ENCODE peak calls at places on chromosomes 12 and 14, in eight cellular contexts. H, B, E, S, G, T, X and I are unnamed samples.

GRCh38 chr12:6548556-6549378 is 7.1 kb downstream of the IFFO1 start:
- DNase-seq in H (peak), B (no peak), E (peak), S (no peak), G (no peak), T (no peak), X (peak), I (no peak)

GRCh38 chr12:75705749-75706719 is 194.6 kb upstream of the KRR1 start:
- DNase-seq in H (peak), B (no peak), E (peak), S (peak), G (peak), T (peak), X (peak), I (no peak)

GRCh38 chr12:62519043-62519442 is 52.4 kb downstream of the MON2 start:
- DNase-seq in H (no peak), B (no peak), E (no peak), S (no peak), G (no peak), T (no peak), X (no peak), I (no peak)

GRCh38 chr12:96015672-96016071 is 19.5 kb upstream of the HAL start:
- DNase-seq in H (peak), B (peak), E (peak), S (no peak), G (peak), T (peak), X (peak), I (no peak)

GRCh38 chr12:14843425-14843887 is at the start of gene ART4:
- DNase-seq in H (no peak), B (no peak), E (no peak), S (no peak), G (peak), T (peak), X (no peak), I (no peak)

GRCh38 chr14:49986344-49987014 is 93.6 kb downstream of the ARF6 start:
- DNase-seq in H (no peak), B (no peak), E (peak), S (no peak), G (no peak), T (no peak), X (peak), I (no peak)

GRCh38 chr14:77140937-77141591 is 527 bp downstream of the ZDHHC22 start:
- DNase-seq in H (no peak), B (no peak), E (peak), S (no peak), G (peak), T (no peak), X (no peak), I (no peak)

GRCh38 chr14:57938533-57938932 is 72.6 kb upstream of the SLC35F4 start:
- DNase-seq in H (no peak), B (no peak), E (no peak), S (no peak), G (no peak), T (no peak), X (no peak), I (no peak)

GRCh38 chr14:24275524-24276139 is 4.2 kb upstream of the RABGGTA start:
- DNase-seq in H (no peak), B (no peak), E (no peak), S (no peak), G (no peak), T (no peak), X (no peak), I (no peak)

GRCh38 chr14:102442241-102443211 is 67.0 kb downstream of the ANKRD9 start:
- DNase-seq in H (peak), B (no peak), E (peak), S (no peak), G (no peak), T (no peak), X (no peak), I (no peak)

GRCh38 chr12:90543841-90544240 is 411.1 kb downstream of the CCER1 start:
- DNase-seq in H (peak), B (no peak), E (peak), S (no peak), G (no peak), T (no peak), X (no peak), I (no peak)

GRCh38 chr12:57896437-57897201 is 44.7 kb upstream of the ATP23 start:
- DNase-seq in H (peak), B (peak), E (peak), S (no peak), G (peak), T (peak), X (peak), I (no peak)

GRCh38 chr14:106210650-106211049 is 684.3 kb downstream of the TMEM121 start:
- DNase-seq in H (no peak), B (no peak), E (no peak), S (no peak), G (no peak), T (no peak), X (no peak), I (no peak)

GRCh38 chr12:39123580-39123979 is 218.2 kb upstream of the CPNE8 start:
- DNase-seq in H (peak), B (no peak), E (no peak), S (no peak), G (no peak), T (no peak), X (no peak), I (no peak)

GRCh38 chr12:51328587-51328986 is 4.6 kb upstream of the BIN2 start:
- DNase-seq in H (no peak), B (no peak), E (no peak), S (no peak), G (no peak), T (no peak), X (no peak), I (no peak)

GRCh38 chr12:34625116-34625515 is 602.8 kb downstream of the ALG10 start:
- DNase-seq in H (peak), B (no peak), E (no peak), S (no peak), G (no peak), T (no peak), X (peak), I (no peak)

GRCh38 chr14:49306152-49306751 is 279.9 kb downstream of the RPS29 start:
- DNase-seq in H (peak), B (no peak), E (peak), S (no peak), G (no peak), T (no peak), X (peak), I (peak)

GRCh38 chr12:76586764-76587395 is 27.3 kb upstream of the OSBPL8 start:
- DNase-seq in H (peak), B (no peak), E (peak), S (no peak), G (peak), T (peak), X (peak), I (peak)

GRCh38 chr12:116540617-116541152 is 18.5 kb upstream of the MAP1LC3B2 start:
- DNase-seq in H (no peak), B (no peak), E (no peak), S (no peak), G (no peak), T (no peak), X (peak), I (no peak)

GRCh38 chr14:86087377-86087776 is 557.4 kb downstream of the FLRT2 start:
- DNase-seq in H (no peak), B (no peak), E (no peak), S (no peak), G (no peak), T (no peak), X (no peak), I (no peak)

GRCh38 chr12:112087055-112087850 is 21.3 kb downstream of the NAA25 start:
- DNase-seq in H (no peak), B (no peak), E (peak), S (no peak), G (no peak), T (no peak), X (no peak), I (no peak)

GRCh38 chr12:122880668-122881067 is 15.3 kb downstream of the VPS37B start:
- DNase-seq in H (no peak), B (no peak), E (peak), S (no peak), G (peak), T (no peak), X (peak), I (no peak)

GRCh38 chr12:15540469-15540872 is 218.2 kb downstream of the PTPRO start:
- DNase-seq in H (peak), B (no peak), E (peak), S (no peak), G (no peak), T (no peak), X (peak), I (no peak)

GRCh38 chr12:103600967-103601728 is 14.1 kb downstream of the STAB2 start:
- DNase-seq in H (no peak), B (peak), E (no peak), S (no peak), G (no peak), T (no peak), X (no peak), I (no peak)

GRCh38 chr14:22471545-22472121 is 117.4 kb downstream of the DAD1 start:
- DNase-seq in H (peak), B (peak), E (peak), S (no peak), G (peak), T (no peak), X (no peak), I (no peak)

GRCh38 chr14:34665785-34666425 is 36.0 kb upstream of the SNX6 start:
- DNase-seq in H (peak), B (no peak), E (peak), S (peak), G (no peak), T (peak), X (peak), I (no peak)

GRCh38 chr12:43980627-43981191 is 144.8 kb downstream of the TMEM117 start:
- DNase-seq in H (no peak), B (no peak), E (no peak), S (no peak), G (no peak), T (no peak), X (no peak), I (no peak)

GRCh38 chr14:45819107-45819506 is 566.1 kb upstream of the MIS18BP1 start:
- DNase-seq in H (no peak), B (no peak), E (no peak), S (no peak), G (no peak), T (no peak), X (no peak), I (no peak)

GRCh38 chr14:23533652-23534435 is 17.7 kb downstream of the ZFHX2 start:
- DNase-seq in H (no peak), B (no peak), E (no peak), S (no peak), G (no peak), T (no peak), X (no peak), I (no peak)

GRCh38 chr14:75426332-75427125 is 1.3 kb upstream of the JDP2 start:
- DNase-seq in H (no peak), B (no peak), E (no peak), S (no peak), G (no peak), T (no peak), X (no peak), I (peak)

GRCh38 chr14:71003156-71003555 is 95.9 kb downstream of the PCNX1 start:
- DNase-seq in H (no peak), B (no peak), E (no peak), S (no peak), G (no peak), T (no peak), X (no peak), I (no peak)

GRCh38 chr12:121003650-121004049 is 12.6 kb downstream of the C12orf43 start:
- DNase-seq in H (no peak), B (peak), E (no peak), S (no peak), G (no peak), T (no peak), X (no peak), I (no peak)

GRCh38 chr12:16037533-16037932 is 126.4 kb downstream of the DERA start:
- DNase-seq in H (no peak), B (no peak), E (no peak), S (no peak), G (no peak), T (no peak), X (no peak), I (no peak)

GRCh38 chr12:104024348-104024747 is 25.6 kb downstream of the GLT8D2 start:
- DNase-seq in H (no peak), B (no peak), E (no peak), S (no peak), G (no peak), T (no peak), X (no peak), I (no peak)

GRCh38 chr12:15996948-15997347 is 85.8 kb downstream of the DERA start:
- DNase-seq in H (no peak), B (no peak), E (no peak), S (no peak), G (no peak), T (no peak), X (no peak), I (no peak)

GRCh38 chr12:119020377-119021360 is 39.3 kb downstream of the SRRM4 start:
- DNase-seq in H (no peak), B (peak), E (no peak), S (no peak), G (peak), T (peak), X (no peak), I (peak)

GRCh38 chr12:104859144-104859543 is 98.9 kb downstream of the SLC41A2 start:
- DNase-seq in H (peak), B (no peak), E (peak), S (peak), G (no peak), T (no peak), X (peak), I (no peak)

GRCh38 chr12:130224613-130225012 is 62.3 kb downstream of the FZD10 start:
- DNase-seq in H (no peak), B (no peak), E (no peak), S (no peak), G (no peak), T (no peak), X (no peak), I (no peak)

GRCh38 chr14:50299585-50299984 is 12.4 kb downstream of the L2HGDH start:
- DNase-seq in H (no peak), B (no peak), E (no peak), S (no peak), G (no peak), T (no peak), X (no peak), I (no peak)

GRCh38 chr12:67957383-67957782 is 31.9 kb upstream of the IFNG-AS1 start:
- DNase-seq in H (no peak), B (no peak), E (no peak), S (no peak), G (no peak), T (no peak), X (no peak), I (no peak)

DNA sequence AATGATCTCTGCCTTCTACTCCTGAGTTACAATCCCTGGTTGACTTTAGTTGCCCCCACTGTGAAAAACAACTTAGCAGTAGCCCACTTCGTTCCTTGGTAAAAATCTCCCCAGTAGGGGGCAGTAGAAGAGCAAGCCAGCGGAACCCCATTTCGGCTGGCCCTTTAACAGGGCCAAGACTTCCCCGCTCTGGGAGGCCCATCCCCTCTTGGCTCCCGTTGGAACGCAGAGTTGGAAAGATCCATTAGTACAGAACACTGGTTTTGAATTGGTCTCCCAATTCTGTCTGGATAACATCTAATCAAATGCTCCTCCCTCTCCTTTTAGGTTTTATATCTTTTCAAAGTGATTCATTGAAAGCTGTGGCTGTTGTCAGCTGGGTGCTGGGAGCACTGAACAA is 1133.3 kb downstream of the BCL11B start:
- DNase-seq in H (peak), B (no peak), E (no peak), S (no peak), G (peak), T (no peak), X (peak), I (peak)
- TF ChIP-seq CTCF in H (peak), B (peak), E (no peak), S (peak), G (peak), T (peak), X (peak), I (peak)

GRCh38 chr14:67533754-67534085 is 630 bp downstream of the PLEKHH1 start:
- DNase-seq in H (no peak), B (no peak), E (no peak), S (no peak), G (no peak), T (no peak), X (no peak), I (no peak)

GRCh38 chr14:67532606-67532997 is 488 bp upstream of the PLEKHH1 start:
- DNase-seq in H (no peak), B (no peak), E (no peak), S (no peak), G (no peak), T (no peak), X (no peak), I (no peak)

GRCh38 chr14:67536087-67536486 is 3.0 kb downstream of the PLEKHH1 start:
- DNase-seq in H (no peak), B (no peak), E (no peak), S (no peak), G (no peak), T (no peak), X (no peak), I (no peak)

GRCh38 chr14:67529947-67530935 is 2.8 kb upstream of the PLEKHH1 start:
- DNase-seq in H (no peak), B (no peak), E (no peak), S (no peak), G (no peak), T (no peak), X (no peak), I (no peak)

DNA sequence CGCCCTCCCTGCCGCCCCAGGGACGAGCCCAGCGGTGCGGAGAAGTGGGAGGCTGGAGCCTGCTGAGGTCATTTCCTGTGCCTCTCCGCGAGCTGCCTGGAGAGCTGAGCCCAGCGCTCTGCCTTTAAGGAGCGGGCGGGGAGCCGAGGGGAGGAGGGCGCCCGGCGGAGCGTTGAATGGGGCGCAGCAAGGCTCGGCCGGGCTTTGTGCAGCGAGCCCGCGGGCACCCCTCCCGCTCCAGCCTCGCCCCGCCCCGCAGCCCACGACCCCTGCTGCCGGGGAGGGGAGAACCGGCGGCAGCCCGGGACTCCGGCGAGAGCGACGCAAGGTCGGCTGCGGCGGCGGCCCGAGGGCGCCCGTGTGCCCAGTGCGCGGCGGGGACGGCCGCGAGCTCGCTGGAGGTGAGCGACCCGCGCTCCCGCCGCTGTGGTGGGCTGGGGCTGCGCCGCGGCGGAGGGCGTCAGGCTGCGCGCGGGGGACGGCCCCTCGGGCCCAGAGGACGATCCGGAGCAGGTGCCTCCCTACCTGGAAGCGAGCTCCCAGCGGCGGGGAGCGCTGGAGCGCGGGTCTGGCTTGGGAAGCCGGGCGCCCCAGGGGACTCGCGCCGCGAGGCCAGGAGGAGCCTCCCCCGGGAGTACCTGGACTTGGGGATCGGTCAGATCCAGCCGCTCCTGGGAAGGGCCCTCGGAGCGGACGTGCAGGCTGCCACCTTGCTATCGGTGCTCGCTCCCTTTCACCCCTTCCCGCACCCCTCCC is at the start of gene PLEKHH1:
- DNase-seq in H (peak), B (peak), E (peak), S (no peak), G (peak), T (peak), X (peak), I (peak)
- TF ChIP-seq CTCF in H (no peak), B (no peak), E (no peak), S (no peak), G (no peak), T (no peak), X (no peak), I (no peak)

GRCh38 chr12:108570743-108571603 is 8.6 kb downstream of the ISCU start:
- DNase-seq in H (peak), B (no peak), E (peak), S (no peak), G (no peak), T (no peak), X (peak), I (no peak)
- TF ChIP-seq CTCF in H (no peak), B (no peak), E (peak), S (peak), G (no peak), T (peak), X (peak), I (peak)

DNA sequence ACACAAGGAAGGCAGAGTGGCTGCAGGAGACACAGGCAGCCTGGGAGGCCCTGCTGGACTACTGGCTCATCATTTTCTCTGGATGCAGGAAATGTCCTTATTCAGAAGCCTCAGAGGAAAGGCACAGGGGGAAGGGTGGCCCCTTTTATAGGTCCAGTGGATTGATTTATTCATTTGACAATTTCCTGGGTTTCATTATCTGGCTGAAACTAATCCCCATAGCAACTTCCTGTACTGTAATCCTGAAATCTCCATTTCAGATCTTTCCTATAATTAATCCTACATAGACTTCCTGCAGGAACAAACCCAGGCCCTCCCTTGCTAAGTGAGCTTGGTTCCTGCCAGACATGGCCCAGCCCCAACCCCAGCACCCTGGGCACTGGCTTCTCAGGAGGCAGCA is 23.0 kb downstream of the KRT76 start:
- DNase-seq in H (no peak), B (no peak), E (no peak), S (no peak), G (no peak), T (no peak), X (no peak), I (no peak)
- TF ChIP-seq CTCF in H (no peak), B (no peak), E (no peak), S (no peak), G (no peak), T (no peak), X (no peak), I (no peak)

GRCh38 chr12:115468087-115468510 is 784.1 kb upstream of the TBX3 start:
- DNase-seq in H (peak), B (peak), E (no peak), S (no peak), G (no peak), T (no peak), X (no peak), I (no peak)
- TF ChIP-seq CTCF in H (no peak), B (peak), E (peak), S (peak), G (no peak), T (no peak), X (peak), I (no peak)

GRCh38 chr14:101083564-101084435 is 180.3 kb upstream of the RTL1 start:
- DNase-seq in H (no peak), B (peak), E (no peak), S (no peak), G (no peak), T (no peak), X (no peak), I (no peak)
- TF ChIP-seq CTCF in H (peak), B (no peak), E (no peak), S (peak), G (no peak), T (no peak), X (no peak), I (no peak)